ENCODE peak calls at places on chromosome 4, in ten cellular contexts. One of them, this sample, is unnamed.

GRCh38 chr4:42995343-42995944 is 102.9 kb downstream of the GRXCR1 start:
- DNase-seq in HCEC 1CT: peak
- DNase-seq in GM19239: peak
- DNase-seq in amygdala: no peak
- DNase-seq in CD8-positive, alpha-beta memory T cell: no peak
- DNase-seq in mesenteric fat pad: no peak
- DNase-seq in D341Med: peak
- DNase-seq in A549: peak
- DNase-seq in CD4-positive, alpha-beta T cell: no peak
- DNase-seq in HTR-8/SVneo: peak
- DNase-seq in this sample: peak

GRCh38 chr4:13762126-13762525 is 134.6 kb upstream of the BOD1L1 start:
- DNase-seq in A549: no peak
- DNase-seq in CD4-positive, alpha-beta T cell: no peak
- DNase-seq in GM19239: no peak
- DNase-seq in HTR-8/SVneo: no peak
- DNase-seq in CD8-positive, alpha-beta memory T cell: no peak
- DNase-seq in D341Med: no peak
- DNase-seq in mesenteric fat pad: no peak
- DNase-seq in amygdala: no peak
- DNase-seq in HCEC 1CT: peak
- DNase-seq in this sample: no peak

GRCh38 chr4:26127851-26128337 is 192.9 kb upstream of the RBPJ start:
- DNase-seq in A549: no peak
- DNase-seq in D341Med: no peak
- DNase-seq in amygdala: no peak
- DNase-seq in mesenteric fat pad: no peak
- DNase-seq in CD8-positive, alpha-beta memory T cell: no peak
- DNase-seq in GM19239: no peak
- DNase-seq in HTR-8/SVneo: no peak
- DNase-seq in HCEC 1CT: no peak
- DNase-seq in CD4-positive, alpha-beta T cell: no peak
- DNase-seq in this sample: no peak

GRCh38 chr4:107050525-107051135 is 14.5 kb upstream of the DKK2 start:
- DNase-seq in GM19239: no peak
- DNase-seq in HCEC 1CT: no peak
- DNase-seq in A549: peak
- DNase-seq in CD4-positive, alpha-beta T cell: no peak
- DNase-seq in D341Med: peak
- DNase-seq in mesenteric fat pad: no peak
- DNase-seq in amygdala: no peak
- DNase-seq in HTR-8/SVneo: no peak
- DNase-seq in CD8-positive, alpha-beta memory T cell: no peak
- DNase-seq in this sample: no peak

GRCh38 chr4:140198942-140199341 is 45.0 kb upstream of the MAML3 start:
- DNase-seq in CD8-positive, alpha-beta memory T cell: no peak
- DNase-seq in amygdala: no peak
- DNase-seq in A549: no peak
- DNase-seq in CD4-positive, alpha-beta T cell: no peak
- DNase-seq in GM19239: no peak
- DNase-seq in HCEC 1CT: no peak
- DNase-seq in mesenteric fat pad: no peak
- DNase-seq in D341Med: no peak
- DNase-seq in HTR-8/SVneo: no peak
- DNase-seq in this sample: no peak

GRCh38 chr4:86451560-86452322 is 91.9 kb upstream of the MAPK10 start:
- DNase-seq in mesenteric fat pad: no peak
- DNase-seq in D341Med: no peak
- DNase-seq in CD4-positive, alpha-beta T cell: no peak
- DNase-seq in HTR-8/SVneo: peak
- DNase-seq in CD8-positive, alpha-beta memory T cell: no peak
- DNase-seq in A549: peak
- DNase-seq in HCEC 1CT: peak
- DNase-seq in GM19239: no peak
- DNase-seq in amygdala: no peak
- DNase-seq in this sample: no peak

GRCh38 chr4:136562842-136563241 is 969.5 kb downstream of the PCDH18 start:
- DNase-seq in GM19239: no peak
- DNase-seq in CD4-positive, alpha-beta T cell: no peak
- DNase-seq in A549: no peak
- DNase-seq in HTR-8/SVneo: peak
- DNase-seq in amygdala: no peak
- DNase-seq in HCEC 1CT: no peak
- DNase-seq in D341Med: no peak
- DNase-seq in CD8-positive, alpha-beta memory T cell: no peak
- DNase-seq in mesenteric fat pad: no peak
- DNase-seq in this sample: no peak

GRCh38 chr4:68359508-68359907 is 9.6 kb upstream of the YTHDC1 start:
- DNase-seq in GM19239: no peak
- DNase-seq in A549: no peak
- DNase-seq in amygdala: no peak
- DNase-seq in D341Med: no peak
- DNase-seq in CD4-positive, alpha-beta T cell: no peak
- DNase-seq in HCEC 1CT: no peak
- DNase-seq in HTR-8/SVneo: no peak
- DNase-seq in CD8-positive, alpha-beta memory T cell: no peak
- DNase-seq in mesenteric fat pad: no peak
- DNase-seq in this sample: no peak

GRCh38 chr4:72442715-72443114 is 126.3 kb downstream of the ADAMTS3 start:
- DNase-seq in HTR-8/SVneo: no peak
- DNase-seq in A549: no peak
- DNase-seq in HCEC 1CT: no peak
- DNase-seq in mesenteric fat pad: no peak
- DNase-seq in amygdala: no peak
- DNase-seq in CD8-positive, alpha-beta memory T cell: no peak
- DNase-seq in GM19239: no peak
- DNase-seq in D341Med: no peak
- DNase-seq in CD4-positive, alpha-beta T cell: no peak
- DNase-seq in this sample: no peak

GRCh38 chr4:99811850-99812249 is 4.8 kb upstream of the DAPP1 start:
- DNase-seq in HTR-8/SVneo: peak
- DNase-seq in D341Med: peak
- DNase-seq in CD4-positive, alpha-beta T cell: peak
- DNase-seq in CD8-positive, alpha-beta memory T cell: peak
- DNase-seq in amygdala: no peak
- DNase-seq in mesenteric fat pad: no peak
- DNase-seq in GM19239: no peak
- DNase-seq in HCEC 1CT: no peak
- DNase-seq in A549: peak
- DNase-seq in this sample: no peak

GRCh38 chr4:105014242-105015031 is 132.2 kb upstream of the TET2 start:
- DNase-seq in amygdala: no peak
- DNase-seq in CD8-positive, alpha-beta memory T cell: no peak
- DNase-seq in D341Med: no peak
- DNase-seq in HTR-8/SVneo: no peak
- DNase-seq in mesenteric fat pad: no peak
- DNase-seq in HCEC 1CT: no peak
- DNase-seq in A549: no peak
- DNase-seq in GM19239: no peak
- DNase-seq in CD4-positive, alpha-beta T cell: no peak
- DNase-seq in this sample: no peak

GRCh38 chr4:144820706-144821105 is 174.8 kb downstream of the HHIP start:
- DNase-seq in amygdala: no peak
- DNase-seq in D341Med: no peak
- DNase-seq in GM19239: no peak
- DNase-seq in A549: no peak
- DNase-seq in mesenteric fat pad: no peak
- DNase-seq in CD8-positive, alpha-beta memory T cell: no peak
- DNase-seq in HCEC 1CT: no peak
- DNase-seq in HTR-8/SVneo: no peak
- DNase-seq in CD4-positive, alpha-beta T cell: no peak
- DNase-seq in this sample: no peak

GRCh38 chr4:41744572-41745291 is 3.8 kb downstream of the PHOX2B start:
- DNase-seq in D341Med: no peak
- DNase-seq in CD8-positive, alpha-beta memory T cell: no peak
- DNase-seq in A549: no peak
- DNase-seq in mesenteric fat pad: no peak
- DNase-seq in HTR-8/SVneo: no peak
- DNase-seq in HCEC 1CT: no peak
- DNase-seq in GM19239: no peak
- DNase-seq in CD4-positive, alpha-beta T cell: no peak
- DNase-seq in amygdala: no peak
- DNase-seq in this sample: no peak

GRCh38 chr4:53863731-53864130 is 200.7 kb downstream of the CHIC2 start:
- DNase-seq in amygdala: no peak
- DNase-seq in mesenteric fat pad: no peak
- DNase-seq in A549: no peak
- DNase-seq in CD8-positive, alpha-beta memory T cell: no peak
- DNase-seq in GM19239: no peak
- DNase-seq in HCEC 1CT: peak
- DNase-seq in D341Med: no peak
- DNase-seq in HTR-8/SVneo: no peak
- DNase-seq in CD4-positive, alpha-beta T cell: no peak
- DNase-seq in this sample: no peak

GRCh38 chr4:186190456-186191265 is 706 bp upstream of the CYP4V2 start:
- DNase-seq in amygdala: no peak
- DNase-seq in CD8-positive, alpha-beta memory T cell: peak
- DNase-seq in HCEC 1CT: peak
- DNase-seq in GM19239: peak
- DNase-seq in A549: no peak
- DNase-seq in HTR-8/SVneo: peak
- DNase-seq in D341Med: peak
- DNase-seq in CD4-positive, alpha-beta T cell: peak
- DNase-seq in mesenteric fat pad: no peak
- DNase-seq in this sample: peak

GRCh38 chr4:173802714-173803022 is 272.6 kb upstream of the HAND2 start:
- DNase-seq in mesenteric fat pad: no peak
- DNase-seq in CD8-positive, alpha-beta memory T cell: no peak
- DNase-seq in D341Med: no peak
- DNase-seq in CD4-positive, alpha-beta T cell: no peak
- DNase-seq in GM19239: no peak
- DNase-seq in A549: no peak
- DNase-seq in amygdala: no peak
- DNase-seq in HTR-8/SVneo: no peak
- DNase-seq in HCEC 1CT: no peak
- DNase-seq in this sample: no peak

GRCh38 chr4:185457136-185457535 is 14.4 kb downstream of the CCDC110 start:
- DNase-seq in CD4-positive, alpha-beta T cell: no peak
- DNase-seq in HTR-8/SVneo: no peak
- DNase-seq in D341Med: peak
- DNase-seq in CD8-positive, alpha-beta memory T cell: no peak
- DNase-seq in GM19239: no peak
- DNase-seq in mesenteric fat pad: no peak
- DNase-seq in amygdala: no peak
- DNase-seq in A549: no peak
- DNase-seq in HCEC 1CT: no peak
- DNase-seq in this sample: no peak

GRCh38 chr4:61959087-61959486 is 759.0 kb downstream of the ADGRL3 start:
- DNase-seq in CD8-positive, alpha-beta memory T cell: no peak
- DNase-seq in HCEC 1CT: no peak
- DNase-seq in mesenteric fat pad: no peak
- DNase-seq in GM19239: no peak
- DNase-seq in HTR-8/SVneo: no peak
- DNase-seq in CD4-positive, alpha-beta T cell: no peak
- DNase-seq in A549: no peak
- DNase-seq in D341Med: no peak
- DNase-seq in amygdala: no peak
- DNase-seq in this sample: no peak

GRCh38 chr4:101914761-101915160 is 124.2 kb downstream of the BANK1 start:
- DNase-seq in CD4-positive, alpha-beta T cell: no peak
- DNase-seq in HCEC 1CT: no peak
- DNase-seq in HTR-8/SVneo: no peak
- DNase-seq in mesenteric fat pad: no peak
- DNase-seq in GM19239: no peak
- DNase-seq in D341Med: no peak
- DNase-seq in CD8-positive, alpha-beta memory T cell: no peak
- DNase-seq in A549: no peak
- DNase-seq in amygdala: no peak
- DNase-seq in this sample: no peak

GRCh38 chr4:153156263-153156662 is 48.0 kb upstream of the TRIM2 start:
- DNase-seq in CD4-positive, alpha-beta T cell: peak
- DNase-seq in GM19239: no peak
- DNase-seq in HCEC 1CT: no peak
- DNase-seq in CD8-positive, alpha-beta memory T cell: peak
- DNase-seq in A549: no peak
- DNase-seq in amygdala: no peak
- DNase-seq in mesenteric fat pad: no peak
- DNase-seq in D341Med: peak
- DNase-seq in HTR-8/SVneo: no peak
- DNase-seq in this sample: no peak

GRCh38 chr4:89222171-89222570 is 85.4 kb downstream of the GPRIN3 start:
- DNase-seq in mesenteric fat pad: no peak
- DNase-seq in CD4-positive, alpha-beta T cell: no peak
- DNase-seq in GM19239: no peak
- DNase-seq in D341Med: no peak
- DNase-seq in CD8-positive, alpha-beta memory T cell: no peak
- DNase-seq in HTR-8/SVneo: no peak
- DNase-seq in HCEC 1CT: no peak
- DNase-seq in amygdala: no peak
- DNase-seq in A549: no peak
- DNase-seq in this sample: no peak

GRCh38 chr4:146222313-146222712 is 8.0 kb downstream of the REELD1 start:
- DNase-seq in HCEC 1CT: peak
- DNase-seq in HTR-8/SVneo: peak
- DNase-seq in CD8-positive, alpha-beta memory T cell: no peak
- DNase-seq in D341Med: no peak
- DNase-seq in mesenteric fat pad: no peak
- DNase-seq in CD4-positive, alpha-beta T cell: no peak
- DNase-seq in amygdala: no peak
- DNase-seq in GM19239: no peak
- DNase-seq in A549: no peak
- DNase-seq in this sample: no peak

GRCh38 chr4:128973384-128973783 is 120.0 kb downstream of the SCLT1 start:
- DNase-seq in HTR-8/SVneo: no peak
- DNase-seq in CD8-positive, alpha-beta memory T cell: no peak
- DNase-seq in A549: no peak
- DNase-seq in GM19239: no peak
- DNase-seq in HCEC 1CT: no peak
- DNase-seq in D341Med: no peak
- DNase-seq in amygdala: no peak
- DNase-seq in CD4-positive, alpha-beta T cell: no peak
- DNase-seq in mesenteric fat pad: no peak
- DNase-seq in this sample: no peak

GRCh38 chr4:147326581-147326980 is 154.3 kb upstream of the EDNRA start:
- DNase-seq in CD4-positive, alpha-beta T cell: no peak
- DNase-seq in HCEC 1CT: peak
- DNase-seq in GM19239: no peak
- DNase-seq in A549: no peak
- DNase-seq in D341Med: no peak
- DNase-seq in HTR-8/SVneo: no peak
- DNase-seq in mesenteric fat pad: no peak
- DNase-seq in CD8-positive, alpha-beta memory T cell: no peak
- DNase-seq in amygdala: no peak
- DNase-seq in this sample: no peak

GRCh38 chr4:53476232-53477037 is 99.0 kb downstream of the FIP1L1 start:
- DNase-seq in D341Med: no peak
- DNase-seq in HCEC 1CT: peak
- DNase-seq in mesenteric fat pad: no peak
- DNase-seq in A549: peak
- DNase-seq in CD8-positive, alpha-beta memory T cell: no peak
- DNase-seq in CD4-positive, alpha-beta T cell: no peak
- DNase-seq in HTR-8/SVneo: peak
- DNase-seq in amygdala: no peak
- DNase-seq in GM19239: no peak
- DNase-seq in this sample: no peak

GRCh38 chr4:45004847-45005565 is 278.6 kb upstream of the GNPDA2 start:
- DNase-seq in HTR-8/SVneo: peak
- DNase-seq in D341Med: no peak
- DNase-seq in CD4-positive, alpha-beta T cell: no peak
- DNase-seq in HCEC 1CT: no peak
- DNase-seq in A549: no peak
- DNase-seq in GM19239: no peak
- DNase-seq in mesenteric fat pad: no peak
- DNase-seq in CD8-positive, alpha-beta memory T cell: no peak
- DNase-seq in amygdala: no peak
- DNase-seq in this sample: no peak

GRCh38 chr4:168551945-168552695 is 55.3 kb downstream of the PALLD start:
- DNase-seq in CD8-positive, alpha-beta memory T cell: peak
- DNase-seq in CD4-positive, alpha-beta T cell: no peak
- DNase-seq in A549: peak
- DNase-seq in mesenteric fat pad: no peak
- DNase-seq in HTR-8/SVneo: no peak
- DNase-seq in GM19239: no peak
- DNase-seq in amygdala: no peak
- DNase-seq in HCEC 1CT: peak
- DNase-seq in D341Med: peak
- DNase-seq in this sample: no peak

GRCh38 chr4:37970702-37971101 is 10.5 kb downstream of the PTTG2 start:
- DNase-seq in HTR-8/SVneo: no peak
- DNase-seq in GM19239: no peak
- DNase-seq in D341Med: peak
- DNase-seq in CD4-positive, alpha-beta T cell: peak
- DNase-seq in CD8-positive, alpha-beta memory T cell: peak
- DNase-seq in HCEC 1CT: peak
- DNase-seq in A549: peak
- DNase-seq in amygdala: no peak
- DNase-seq in mesenteric fat pad: no peak
- DNase-seq in this sample: no peak

This sample was measured in hippocampal formation.